ENCODE peak calls at places on chromosomes 4 and X, in five cellular contexts. A is GM23338, R is HepG2, N is GM12878, H is K562. S is an unnamed sample.

GRCh38 chr4:39664828-39665731 is 26.4 kb upstream of the SMIM14 start:
- DNase-seq in R (peak), N (no peak), H (no peak), A (no peak), S (peak)

GRCh38 chrX:24703185-24703494 is 9.4 kb downstream of the POLA1 start:
- DNase-seq in A (no peak), R (no peak), N (no peak), H (no peak), S (no peak)

GRCh38 chr4:658681-659667 is 15.1 kb downstream of the ATP5ME start:
- DNase-seq in N (no peak), R (peak), A (no peak), H (no peak), S (no peak)

GRCh38 chrX:94524867-94525266 is 850.9 kb downstream of the FAM133A start:
- DNase-seq in N (no peak), H (peak), R (no peak), A (peak), S (no peak)

GRCh38 chrX:1597345-1598020 is 6.1 kb downstream of the AKAP17A start:
- DNase-seq in A (no peak), N (no peak), H (no peak), R (no peak), S (no peak)

GRCh38 chrX:39903937-39904336 is 193.8 kb downstream of the BCOR start:
- DNase-seq in R (no peak), N (no peak), A (no peak), H (no peak), S (peak)

GRCh38 chr4:159435561-159436023 is 332.7 kb downstream of the RAPGEF2 start:
- DNase-seq in H (no peak), N (peak), R (peak), A (no peak), S (no peak)

GRCh38 chr4:75919914-75920313 is 17.7 kb upstream of the PPEF2 start:
- DNase-seq in N (no peak), H (no peak), R (no peak), A (no peak), S (no peak)

GRCh38 chrX:18291006-18291545 is 63.4 kb downstream of the SCML2 start:
- DNase-seq in H (no peak), N (no peak), A (no peak), R (no peak), S (no peak)

GRCh38 chr4:6217716-6218381 is 17.5 kb upstream of the JAKMIP1 start:
- DNase-seq in A (no peak), H (no peak), R (no peak), N (peak), S (no peak)

GRCh38 chr4:8701101-8702019 is 108.8 kb downstream of the CPZ start:
- DNase-seq in H (no peak), A (no peak), R (no peak), N (no peak), S (no peak)

GRCh38 chrX:130109429-130110378 is 593 bp downstream of the ELF4 start:
- DNase-seq in A (peak), N (no peak), R (no peak), H (peak), S (no peak)

DNA sequence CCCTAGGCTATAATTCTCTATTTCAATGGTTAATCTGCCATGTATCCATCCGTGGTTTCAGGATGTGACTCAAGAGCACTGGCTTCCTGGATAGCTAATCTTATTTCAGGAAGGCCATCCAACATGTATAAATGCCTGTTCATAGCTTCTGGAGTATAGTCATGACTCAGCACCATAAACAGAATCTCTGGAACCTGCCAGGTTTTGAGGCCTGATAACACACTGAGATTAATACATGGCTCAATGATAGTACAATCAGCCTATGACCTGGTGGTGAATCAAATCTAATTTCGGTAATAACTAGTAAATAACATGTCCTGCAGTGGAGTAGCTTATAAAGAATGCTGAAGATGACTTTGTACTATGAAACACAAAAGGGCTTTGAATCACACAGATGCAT is 5.7 kb upstream of the IL13RA2 start:
- DNase-seq in R (no peak), H (no peak), A (no peak), N (no peak), S (no peak)
- TF ChIP-seq JUNB in R (no peak), H (no peak), A (no peak), N (no peak), S (no peak)

GRCh38 chr4:72280252-72280651 is 248.5 kb downstream of the NPFFR2 start:
- DNase-seq in R (no peak), N (no peak), H (no peak), A (no peak), S (no peak)

GRCh38 chr4:72283357-72283756 is 251.6 kb downstream of the NPFFR2 start:
- DNase-seq in N (no peak), R (no peak), A (peak), H (no peak), S (no peak)

GRCh38 chr4:72290737-72291136 is 258.9 kb downstream of the NPFFR2 start:
- DNase-seq in H (no peak), R (no peak), N (no peak), A (no peak), S (no peak)

GRCh38 chr4:72286185-72286584 is 254.4 kb downstream of the NPFFR2 start:
- DNase-seq in A (peak), H (no peak), R (no peak), N (no peak), S (peak)
- TF ChIP-seq JUNB in A (no peak), H (no peak), R (no peak), N (no peak), S (no peak)

GRCh38 chrX:53223068-53223693 is 1.8 kb downstream of the KDM5C start:
- DNase-seq in A (no peak), N (no peak), R (no peak), H (no peak), S (no peak)

GRCh38 chrX:53223955-53224859 is 800 bp downstream of the KDM5C start:
- DNase-seq in A (peak), H (peak), N (no peak), R (peak), S (peak)

GRCh38 chrX:53227224-53227765 is 2.3 kb upstream of the KDM5C start:
- DNase-seq in H (no peak), R (no peak), A (no peak), N (no peak), S (no peak)

GRCh38 chrX:53230116-53230515 is 5.1 kb upstream of the KDM5C start:
- DNase-seq in R (no peak), H (no peak), N (no peak), A (peak), S (no peak)

DNA sequence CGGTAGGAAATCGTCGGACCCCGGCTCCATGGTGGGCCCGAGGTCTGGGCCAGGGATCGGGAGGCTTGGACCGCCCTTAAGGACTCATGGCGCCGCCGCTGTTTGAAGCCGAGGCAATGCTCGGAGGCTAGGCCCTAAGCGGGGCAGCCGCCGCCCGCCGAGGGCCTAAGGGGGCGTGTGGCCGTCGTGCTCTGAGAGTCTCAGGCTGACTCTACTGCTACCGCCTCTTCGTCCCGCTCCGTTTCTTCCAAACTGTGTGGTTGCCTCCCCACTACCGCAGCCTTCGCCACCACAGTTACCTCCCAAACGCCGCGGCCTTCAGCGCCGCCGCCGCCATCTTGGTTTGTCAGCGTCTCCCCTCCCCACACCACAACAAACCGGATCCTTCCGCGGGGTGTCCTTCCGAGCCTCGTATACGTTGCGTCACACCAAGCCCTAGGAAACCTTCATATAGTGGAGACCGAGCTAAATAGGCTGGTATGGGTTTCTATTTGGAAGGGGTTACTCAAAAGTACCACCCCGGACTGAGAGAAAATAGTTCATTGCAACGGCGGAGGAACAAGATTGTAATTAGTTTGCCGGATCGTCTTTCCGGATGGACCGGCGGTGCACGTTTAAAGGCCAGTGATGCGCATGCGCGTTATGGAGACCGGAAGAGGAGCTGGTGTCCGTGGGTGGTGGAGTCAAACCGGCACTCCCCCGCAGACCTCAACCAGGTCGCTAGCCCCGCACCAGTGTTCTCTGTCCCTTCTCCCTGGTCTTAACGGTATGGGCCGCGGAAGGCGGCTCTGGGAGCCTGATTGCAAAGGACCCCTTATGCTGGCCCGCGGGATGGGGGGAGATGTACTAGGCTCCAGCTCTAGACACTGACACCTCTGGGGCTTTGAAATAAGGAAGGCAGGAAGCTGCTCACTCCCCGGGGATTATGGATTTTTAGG is at the start of gene KDM5C:
- DNase-seq in R (peak), N (peak), A (peak), H (peak), S (peak)
- TF ChIP-seq JUNB in R (no peak), N (no peak), A (no peak), H (no peak), S (no peak)

GRCh38 chr4:141871086-141871485 is 234.7 kb downstream of the IL15 start:
- DNase-seq in N (no peak), A (no peak), H (no peak), R (no peak), S (no peak)
- TF ChIP-seq JUNB in N (no peak), A (no peak), H (no peak), R (no peak), S (no peak)

GRCh38 chrX:70168238-70169188 is 8.8 kb upstream of the DGAT2L6 start:
- DNase-seq in H (peak), R (peak), N (no peak), A (peak), S (peak)
- TF ChIP-seq JUNB in H (no peak), R (no peak), N (no peak), A (no peak), S (no peak)

GRCh38 chrX:11146411-11146810 is 35.3 kb downstream of the HCCS start:
- DNase-seq in H (no peak), R (no peak), N (no peak), A (no peak), S (no peak)

GRCh38 chrX:11148401-11148800 is 37.3 kb downstream of the HCCS start:
- DNase-seq in R (no peak), A (no peak), H (no peak), N (no peak), S (no peak)

DNA sequence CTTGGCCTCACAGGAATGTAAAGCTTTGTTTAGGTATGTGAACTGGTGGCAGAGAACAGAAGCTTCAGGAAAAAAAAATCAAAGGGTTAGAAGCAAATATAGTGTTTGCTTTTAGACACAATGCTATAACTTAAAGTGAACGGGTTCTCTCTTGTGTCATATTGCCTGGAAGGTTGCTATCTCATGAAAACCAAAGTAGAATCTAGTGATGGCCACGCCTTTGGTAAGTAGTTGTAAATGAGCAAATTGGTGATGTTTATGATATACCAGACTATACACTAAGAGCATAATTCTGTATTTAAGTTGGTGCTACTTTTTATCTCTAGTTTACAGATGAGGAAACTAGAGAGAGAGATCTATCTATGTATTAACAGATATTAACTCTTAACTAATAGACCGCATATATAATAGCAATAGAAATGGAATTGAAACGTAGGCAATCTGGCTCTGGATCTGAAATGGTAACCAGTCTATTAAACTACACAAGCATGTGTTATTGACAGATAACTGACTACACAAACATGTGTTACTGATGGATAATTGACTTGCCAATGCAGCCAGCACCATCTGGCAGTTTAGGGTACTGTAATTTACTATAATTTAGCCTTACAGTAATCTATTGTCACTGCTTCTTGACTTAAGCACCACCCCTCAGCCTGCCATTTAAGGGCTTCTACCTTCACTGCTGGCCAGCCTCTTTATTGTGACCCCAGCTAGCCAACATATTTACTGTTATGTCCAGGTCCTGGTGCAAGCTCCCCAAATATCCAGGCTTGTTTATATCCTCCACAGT is 40.9 kb downstream of the HCCS start:
- DNase-seq in N (no peak), R (no peak), A (no peak), H (no peak), S (no peak)
- TF ChIP-seq JUNB in N (no peak), R (no peak), A (no peak), H (no peak), S (no peak)

S was measured in A549.